ENCODE peak calls at places on chromosomes 3 and 15, in seven cellular contexts. One of them, this sample, is unnamed.
A peak's percentile ranks its signal among the peaks of the same experiment; 100 is the strongest.

GRCh38 chr3:127894461-127894860 is 20.6 kb upstream of the KBTBD12 start:
- DNase-seq in H9: no peak
- DNase-seq in neuronal stem cell: no peak
- DNase-seq in trophoblast cell: no peak
- DNase-seq in mesendoderm: no peak
- DNase-seq in IMR-90: no peak
- DNase-seq in mesenchymal stem cell: no peak
- DNase-seq in this sample: no peak

GRCh38 chr3:113847243-113847642 is 8.7 kb downstream of the GRAMD1C start:
- DNase-seq in neuronal stem cell: no peak
- DNase-seq in H9: no peak
- DNase-seq in mesendoderm: no peak
- DNase-seq in IMR-90: no peak
- DNase-seq in mesenchymal stem cell: no peak
- DNase-seq in trophoblast cell: no peak
- DNase-seq in this sample: no peak

GRCh38 chr15:48861813-48862431 is 16.0 kb upstream of the EID1 start:
- DNase-seq in H9: no peak
- DNase-seq in IMR-90: peak; percentile 82
- DNase-seq in trophoblast cell: no peak
- DNase-seq in mesendoderm: peak; percentile 68
- DNase-seq in mesenchymal stem cell: peak; percentile 73
- DNase-seq in neuronal stem cell: peak; percentile 56
- DNase-seq in this sample: no peak

GRCh38 chr3:162141232-162141631 is 644.6 kb downstream of the OTOL1 start:
- DNase-seq in H9: no peak
- DNase-seq in mesendoderm: no peak
- DNase-seq in trophoblast cell: no peak
- DNase-seq in mesenchymal stem cell: peak; percentile 36
- DNase-seq in IMR-90: peak; percentile 77
- DNase-seq in neuronal stem cell: no peak
- DNase-seq in this sample: no peak

GRCh38 chr3:71466483-71466882 is 117.0 kb downstream of the FOXP1 start:
- DNase-seq in trophoblast cell: no peak
- DNase-seq in neuronal stem cell: no peak
- DNase-seq in H9: no peak
- DNase-seq in mesendoderm: no peak
- DNase-seq in mesenchymal stem cell: no peak
- DNase-seq in IMR-90: no peak
- DNase-seq in this sample: no peak

GRCh38 chr3:48990636-48991421 is 788 bp downstream of the P4HTM start:
- DNase-seq in neuronal stem cell: no peak
- DNase-seq in trophoblast cell: no peak
- DNase-seq in IMR-90: no peak
- DNase-seq in mesendoderm: peak; percentile 66
- DNase-seq in H9: peak; percentile 63
- DNase-seq in mesenchymal stem cell: peak; percentile 47
- DNase-seq in this sample: peak; percentile 72

GRCh38 chr3:149086232-149086988 is at the start of gene HLTF:
- DNase-seq in mesendoderm: peak; percentile 99
- DNase-seq in trophoblast cell: peak; percentile 97
- DNase-seq in mesenchymal stem cell: peak; percentile 99
- DNase-seq in H9: peak; percentile 98
- DNase-seq in neuronal stem cell: peak; percentile 92
- DNase-seq in IMR-90: peak; percentile 98
- DNase-seq in this sample: peak; percentile 99

GRCh38 chr3:25045291-25045690 is 382.8 kb upstream of the RARB start:
- DNase-seq in trophoblast cell: no peak
- DNase-seq in IMR-90: no peak
- DNase-seq in mesenchymal stem cell: peak; percentile 24
- DNase-seq in H9: no peak
- DNase-seq in neuronal stem cell: peak; percentile 66
- DNase-seq in mesendoderm: no peak
- DNase-seq in this sample: no peak

GRCh38 chr3:99250821-99251355 is 349.4 kb upstream of the DCBLD2 start:
- DNase-seq in IMR-90: no peak
- DNase-seq in mesenchymal stem cell: peak; percentile 36
- DNase-seq in mesendoderm: no peak
- DNase-seq in neuronal stem cell: no peak
- DNase-seq in trophoblast cell: no peak
- DNase-seq in H9: no peak
- DNase-seq in this sample: no peak

GRCh38 chr3:53156368-53156834 is 4.6 kb upstream of the PRKCD start:
- DNase-seq in mesendoderm: peak; percentile 41
- DNase-seq in neuronal stem cell: no peak
- DNase-seq in IMR-90: no peak
- DNase-seq in H9: peak; percentile 56
- DNase-seq in trophoblast cell: no peak
- DNase-seq in mesenchymal stem cell: no peak
- DNase-seq in this sample: peak; percentile 75

GRCh38 chr3:52065264-52065756 is 8.9 kb upstream of the DUSP7 start:
- DNase-seq in IMR-90: no peak
- DNase-seq in mesendoderm: no peak
- DNase-seq in mesenchymal stem cell: no peak
- DNase-seq in trophoblast cell: no peak
- DNase-seq in H9: no peak
- DNase-seq in neuronal stem cell: no peak
- DNase-seq in this sample: no peak

GRCh38 chr3:105616374-105616915 is 249.7 kb downstream of the ALCAM start:
- DNase-seq in IMR-90: no peak
- DNase-seq in trophoblast cell: no peak
- DNase-seq in H9: no peak
- DNase-seq in mesendoderm: no peak
- DNase-seq in neuronal stem cell: no peak
- DNase-seq in mesenchymal stem cell: no peak
- DNase-seq in this sample: no peak

GRCh38 chr15:85482896-85483295 is 102.5 kb downstream of the AKAP13 start:
- DNase-seq in mesendoderm: no peak
- DNase-seq in mesenchymal stem cell: peak; percentile 97
- DNase-seq in neuronal stem cell: no peak
- DNase-seq in IMR-90: peak; percentile 92
- DNase-seq in trophoblast cell: no peak
- DNase-seq in H9: no peak
- DNase-seq in this sample: no peak

GRCh38 chr15:55389276-55389631 is 18.9 kb downstream of the CCPG1 start:
- DNase-seq in mesendoderm: no peak
- DNase-seq in IMR-90: peak; percentile 35
- DNase-seq in mesenchymal stem cell: peak; percentile 8
- DNase-seq in neuronal stem cell: no peak
- DNase-seq in trophoblast cell: no peak
- DNase-seq in H9: no peak
- DNase-seq in this sample: no peak

GRCh38 chr3:45516829-45517228 is 77.7 kb upstream of the LIMD1 start:
- DNase-seq in IMR-90: peak; percentile 92
- DNase-seq in mesenchymal stem cell: peak; percentile 58
- DNase-seq in H9: no peak
- DNase-seq in trophoblast cell: no peak
- DNase-seq in mesendoderm: no peak
- DNase-seq in neuronal stem cell: no peak
- DNase-seq in this sample: no peak

GRCh38 chr3:32310336-32310735 is 71.9 kb downstream of the CMTM8 start:
- DNase-seq in mesendoderm: no peak
- DNase-seq in neuronal stem cell: no peak
- DNase-seq in IMR-90: no peak
- DNase-seq in trophoblast cell: no peak
- DNase-seq in mesenchymal stem cell: no peak
- DNase-seq in H9: no peak
- DNase-seq in this sample: no peak
- H3K18ac ChIP-seq in mesendoderm: no peak overlapping the region
- H3K18ac ChIP-seq in neuronal stem cell: no peak overlapping the region
- H3K18ac ChIP-seq in IMR-90: no peak overlapping the region
- H3K18ac ChIP-seq in trophoblast cell: no peak overlapping the region
- H3K18ac ChIP-seq in mesenchymal stem cell: no peak overlapping the region
- H3K18ac ChIP-seq in H9: no peak overlapping the region
- H3K18ac ChIP-seq in this sample: no peak overlapping the region

GRCh38 chr3:108126348-108126747 is 35.5 kb upstream of the CD47 start:
- DNase-seq in trophoblast cell: no peak
- DNase-seq in mesendoderm: no peak
- DNase-seq in mesenchymal stem cell: no peak
- DNase-seq in neuronal stem cell: no peak
- DNase-seq in IMR-90: no peak
- DNase-seq in H9: no peak
- DNase-seq in this sample: no peak

GRCh38 chr3:108127301-108127988 is 36.6 kb upstream of the CD47 start:
- DNase-seq in mesendoderm: peak; percentile 32
- DNase-seq in H9: no peak
- DNase-seq in neuronal stem cell: no peak
- DNase-seq in IMR-90: no peak
- DNase-seq in trophoblast cell: no peak
- DNase-seq in mesenchymal stem cell: no peak
- DNase-seq in this sample: no peak

GRCh38 chr3:108125151-108125540 is 34.3 kb upstream of the CD47 start:
- DNase-seq in trophoblast cell: no peak
- DNase-seq in IMR-90: no peak
- DNase-seq in H9: no peak
- DNase-seq in mesendoderm: no peak
- DNase-seq in neuronal stem cell: no peak
- DNase-seq in mesenchymal stem cell: no peak
- DNase-seq in this sample: no peak

GRCh38 chr3:108124337-108125150 is 33.7 kb upstream of the CD47 start:
- DNase-seq in mesendoderm: peak; percentile 60
- DNase-seq in IMR-90: no peak
- DNase-seq in trophoblast cell: no peak
- DNase-seq in H9: no peak
- DNase-seq in neuronal stem cell: no peak
- DNase-seq in mesenchymal stem cell: no peak
- DNase-seq in this sample: no peak

DNA sequence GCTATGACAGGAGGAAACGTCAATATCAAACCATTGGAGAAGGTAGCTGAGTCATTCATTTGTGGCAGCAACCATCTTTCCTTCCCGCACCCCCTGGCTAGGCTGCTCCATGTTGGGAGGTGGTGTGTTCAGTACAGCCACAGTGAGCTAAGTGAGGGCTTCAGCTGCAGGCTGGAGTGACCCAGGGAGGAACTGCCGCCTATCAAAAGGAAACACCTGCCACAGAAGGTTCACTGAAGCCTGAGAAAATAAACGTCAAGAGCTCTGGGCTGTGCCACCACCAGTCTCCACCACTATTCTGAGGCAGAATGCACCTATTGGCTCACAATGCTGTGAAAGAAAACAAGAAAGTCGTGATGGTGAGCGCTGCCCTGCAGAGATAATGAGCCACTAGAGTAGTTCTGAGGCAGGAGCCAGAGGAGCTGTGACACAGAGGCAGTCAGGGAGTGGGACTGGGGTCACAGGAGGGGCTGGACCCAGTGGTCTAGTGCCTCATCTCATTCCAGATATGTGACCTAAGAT is 34.8 kb upstream of the CD47 start:
- DNase-seq in trophoblast cell: no peak
- DNase-seq in mesenchymal stem cell: no peak
- DNase-seq in H9: no peak
- DNase-seq in neuronal stem cell: no peak
- DNase-seq in mesendoderm: no peak
- DNase-seq in IMR-90: no peak
- DNase-seq in this sample: no peak
- H3K18ac ChIP-seq in trophoblast cell: no peak overlapping the region
- H3K18ac ChIP-seq in mesenchymal stem cell: no peak overlapping the region
- H3K18ac ChIP-seq in H9: no peak overlapping the region
- H3K18ac ChIP-seq in neuronal stem cell: peak overlapping the region; percentile 77
- H3K18ac ChIP-seq in mesendoderm: no peak overlapping the region
- H3K18ac ChIP-seq in IMR-90: no peak overlapping the region
- H3K18ac ChIP-seq in this sample: no peak overlapping the region

DNA sequence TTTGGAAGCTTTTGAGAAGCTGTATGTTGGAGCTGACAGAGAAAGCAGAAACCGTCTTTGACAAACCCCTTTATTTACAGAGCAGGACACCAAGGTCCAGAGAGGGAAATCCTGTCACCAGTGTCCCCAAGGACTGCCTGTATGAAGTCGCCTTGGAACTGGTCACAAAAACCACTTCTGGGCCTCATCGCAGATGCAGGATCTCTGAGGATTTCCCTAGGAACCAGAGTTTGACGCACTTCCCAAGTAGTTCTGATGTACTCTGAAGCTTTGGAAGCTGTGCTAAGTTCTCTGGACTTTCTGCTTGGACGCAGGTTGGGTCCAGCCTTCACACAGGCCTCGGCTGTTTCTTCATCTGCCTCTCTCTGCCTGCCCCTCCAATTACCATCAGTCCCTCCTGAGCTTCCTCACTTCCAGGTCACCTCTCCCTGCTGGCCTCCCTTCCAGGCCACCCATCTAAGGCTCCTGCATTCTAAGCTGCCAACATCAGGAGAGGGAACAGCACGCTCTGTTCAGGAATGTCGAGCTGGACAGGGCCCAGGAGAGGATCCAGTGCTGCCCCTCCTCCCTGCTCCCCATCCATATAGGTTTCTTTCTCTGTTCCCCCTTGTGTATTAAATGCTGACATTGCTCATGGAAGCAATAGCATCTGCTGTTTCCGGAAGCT is 270.8 kb downstream of the OPA1 start:
- DNase-seq in neuronal stem cell: no peak
- DNase-seq in trophoblast cell: no peak
- DNase-seq in mesendoderm: no peak
- DNase-seq in mesenchymal stem cell: no peak
- DNase-seq in IMR-90: peak; percentile 4
- DNase-seq in H9: no peak
- DNase-seq in this sample: no peak
- H3K18ac ChIP-seq in neuronal stem cell: no peak overlapping the region
- H3K18ac ChIP-seq in trophoblast cell: no peak overlapping the region
- H3K18ac ChIP-seq in mesendoderm: no peak overlapping the region
- H3K18ac ChIP-seq in mesenchymal stem cell: no peak overlapping the region
- H3K18ac ChIP-seq in IMR-90: no peak overlapping the region
- H3K18ac ChIP-seq in H9: no peak overlapping the region
- H3K18ac ChIP-seq in this sample: no peak overlapping the region

DNA sequence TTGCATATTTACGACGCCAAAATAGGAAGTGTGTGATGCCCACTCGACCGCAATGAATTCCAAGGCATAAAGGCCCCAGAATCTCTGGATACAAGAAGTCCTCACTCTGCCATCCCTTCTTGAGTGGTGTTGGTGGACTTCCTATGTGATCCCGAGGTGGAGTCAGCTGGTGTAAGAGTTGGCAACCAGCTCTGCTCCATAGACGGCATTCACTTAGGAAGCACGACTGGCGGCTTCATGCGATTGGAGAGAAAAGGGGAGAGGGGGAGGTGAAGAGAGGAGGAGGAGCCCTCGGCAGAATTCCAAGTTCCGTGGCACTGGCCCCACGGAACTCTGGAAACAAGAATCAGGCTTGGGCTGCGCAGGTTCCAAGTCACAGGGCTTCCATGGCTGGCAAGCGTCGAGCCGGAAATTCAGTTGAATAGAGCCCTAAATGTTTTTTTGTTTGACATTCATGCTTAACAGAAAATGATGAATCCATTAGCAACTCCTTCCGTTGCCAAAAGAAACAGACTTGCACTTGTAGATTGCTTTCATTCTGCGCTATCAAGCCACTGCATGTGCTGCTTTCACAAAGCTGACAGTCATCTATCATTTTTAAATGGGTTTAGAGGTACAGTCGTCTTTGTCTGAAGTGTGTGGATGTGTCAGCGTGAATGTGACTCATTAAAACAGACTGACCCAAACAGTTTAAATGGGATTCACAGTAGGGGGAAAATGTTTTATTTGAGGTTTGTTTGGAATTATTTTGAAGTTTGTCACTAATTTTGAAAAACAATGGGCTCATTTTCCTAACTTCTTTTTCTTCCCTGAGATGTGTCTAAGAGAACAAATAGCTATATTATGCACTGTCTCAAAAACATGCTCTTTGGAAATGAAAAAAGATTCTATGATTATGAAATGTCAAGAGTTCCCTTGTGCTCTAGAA is 428.3 kb upstream of the ATP11B start:
- DNase-seq in IMR-90: no peak
- DNase-seq in H9: no peak
- DNase-seq in trophoblast cell: no peak
- DNase-seq in mesenchymal stem cell: peak; percentile 12
- DNase-seq in mesendoderm: no peak
- DNase-seq in neuronal stem cell: no peak
- DNase-seq in this sample: no peak
- H3K18ac ChIP-seq in IMR-90: no peak overlapping the region
- H3K18ac ChIP-seq in H9: no peak overlapping the region
- H3K18ac ChIP-seq in trophoblast cell: no peak overlapping the region
- H3K18ac ChIP-seq in mesenchymal stem cell: no peak overlapping the region
- H3K18ac ChIP-seq in mesendoderm: no peak overlapping the region
- H3K18ac ChIP-seq in neuronal stem cell: peak overlapping the region; percentile 9
- H3K18ac ChIP-seq in this sample: no peak overlapping the region